ENCODE peak calls at places on chromosomes 7 and 10, in ten cellular contexts. L, A, W, U, K, C, E, J, G and I are unnamed samples.

GRCh38 chr7:148706368-148706767 is 7.7 kb downstream of the CUL1 start:
- DNase-seq in J (no peak), U (no peak), L (no peak), K (no peak), G (no peak), E (no peak), W (no peak), A (no peak), C (no peak), I (no peak)

GRCh38 chr7:5234852-5235831 is 45.1 kb downstream of the WIPI2 start:
- DNase-seq in J (no peak), U (no peak), L (no peak), A (peak), K (no peak), C (no peak), G (peak), W (no peak), E (no peak), I (no peak)

GRCh38 chr7:45689797-45690761 is 115.9 kb downstream of the ADCY1 start:
- DNase-seq in G (no peak), E (no peak), W (no peak), K (no peak), L (no peak), U (no peak), J (peak), C (no peak), A (no peak), I (no peak)

GRCh38 chr10:129893690-129894089 is 70.4 kb downstream of the EBF3 start:
- DNase-seq in E (no peak), L (no peak), K (no peak), G (no peak), J (no peak), A (no peak), C (no peak), U (no peak), W (no peak), I (no peak)

GRCh38 chr7:45033931-45034290 is 33.9 kb downstream of the CCM2 start:
- DNase-seq in A (peak), G (peak), U (no peak), W (no peak), J (no peak), C (no peak), K (no peak), E (peak), L (no peak), I (no peak)

GRCh38 chr10:21516270-21517131 is 9.0 kb downstream of the SKIDA1 start:
- DNase-seq in C (peak), E (no peak), K (peak), U (no peak), L (peak), G (no peak), W (peak), A (peak), J (peak), I (peak)

GRCh38 chr7:106166651-106167342 is 54.7 kb upstream of the SYPL1 start:
- DNase-seq in J (peak), U (peak), G (peak), E (peak), K (peak), A (peak), C (no peak), W (peak), L (peak), I (peak)

GRCh38 chr7:2225336-2225735 is 7.4 kb downstream of the MAD1L1 start:
- DNase-seq in A (no peak), W (no peak), J (no peak), G (no peak), L (no peak), C (no peak), K (no peak), E (no peak), U (no peak), I (no peak)

GRCh38 chr7:12490941-12491340 is 79.6 kb upstream of the SCIN start:
- DNase-seq in J (no peak), E (no peak), G (no peak), A (no peak), C (no peak), L (no peak), U (no peak), K (no peak), W (no peak), I (no peak)

GRCh38 chr10:86646933-86647332 is 7.4 kb upstream of the OPN4 start:
- DNase-seq in A (no peak), G (no peak), W (no peak), J (no peak), U (no peak), C (no peak), K (no peak), E (no peak), L (no peak), I (no peak)

GRCh38 chr10:131729938-131730660 is 170.7 kb upstream of the PPP2R2D start:
- DNase-seq in W (no peak), J (no peak), A (no peak), G (no peak), U (no peak), K (no peak), C (no peak), E (no peak), L (no peak), I (no peak)

GRCh38 chr7:135285547-135285946 is 51.9 kb downstream of the STRA8 start:
- DNase-seq in A (no peak), C (no peak), L (no peak), E (no peak), G (no peak), K (no peak), U (no peak), J (no peak), W (no peak), I (no peak)

GRCh38 chr7:116672596-116673503 is 854 bp downstream of the MET start:
- DNase-seq in J (no peak), W (no peak), A (peak), E (no peak), L (no peak), K (peak), U (no peak), C (no peak), G (peak), I (peak)

GRCh38 chr7:23955145-23955544 is 245.1 kb downstream of the STK31 start:
- DNase-seq in L (no peak), W (peak), K (no peak), G (no peak), C (no peak), E (no peak), J (no peak), A (peak), U (no peak), I (no peak)

GRCh38 chr7:140611641-140612040 is 29.0 kb downstream of the DENND2A start:
- DNase-seq in L (no peak), U (no peak), W (peak), A (peak), C (no peak), K (peak), E (no peak), J (no peak), G (no peak), I (no peak)

GRCh38 chr7:37494940-37495339 is 46.3 kb upstream of the ELMO1 start:
- DNase-seq in G (no peak), A (peak), K (no peak), C (no peak), U (no peak), E (no peak), W (no peak), L (no peak), J (no peak), I (no peak)

GRCh38 chr7:78634073-78634472 is 819.4 kb downstream of the MAGI2 start:
- DNase-seq in J (no peak), C (no peak), A (no peak), K (no peak), U (no peak), L (no peak), G (no peak), E (no peak), W (no peak), I (no peak)

GRCh38 chr7:44108768-44109750 is 4.9 kb downstream of the AEBP1 start:
- DNase-seq in A (no peak), L (no peak), J (no peak), E (no peak), G (no peak), U (no peak), C (no peak), W (no peak), K (no peak), I (no peak)

GRCh38 chr7:135914346-135914745 is 62.8 kb downstream of the MTPN start:
- DNase-seq in J (peak), C (no peak), U (no peak), K (no peak), A (no peak), L (no peak), W (no peak), G (no peak), E (no peak), I (no peak)

GRCh38 chr10:110659558-110659957 is 15.4 kb downstream of the RBM20 start:
- DNase-seq in U (no peak), L (no peak), G (no peak), K (no peak), C (no peak), A (no peak), J (no peak), E (no peak), W (no peak), I (no peak)

GRCh38 chr7:5610500-5611186 is 170.8 kb downstream of the RNF216 start:
- DNase-seq in E (no peak), L (no peak), A (no peak), C (no peak), W (no peak), J (no peak), U (no peak), K (no peak), G (no peak), I (no peak)

GRCh38 chr7:89023902-89024301 is 228.4 kb upstream of the TEX47 start:
- DNase-seq in C (no peak), U (no peak), G (no peak), W (peak), L (no peak), E (no peak), A (no peak), K (no peak), J (no peak), I (no peak)

GRCh38 chr7:77425151-77426051 is 9.3 kb upstream of the GSAP start:
- DNase-seq in C (no peak), K (peak), U (no peak), E (no peak), J (no peak), A (peak), G (peak), W (peak), L (no peak), I (no peak)